ENCODE peak calls at places on chromosomes 3 and 15, in seven cellular contexts. V is NCI-H1092; D is stimulated activated CD8-positive, alpha-beta memory T cell treated with anti-CD3 and anti-CD28 coated beads, Interleukin-4, amount 100 ng/mL, for 48 hours; Z is CD4-positive, CD25-positive, alpha-beta regulatory T cell; P is uterus; O is stimulated activated CD4-positive, alpha-beta T cell treated with anti-CD3 and anti-CD28 coated beads, Interleukin-1b, Interleukin-23, amount 100 ng/mL, for 24 hours; L is occipital lobe. F is an unnamed sample.

GRCh38 chr3:62992520-62992919 is 117.3 kb upstream of the CADPS start:
- DNase-seq in V (no peak), D (no peak), Z (no peak), P (no peak), O (no peak), L (no peak), F (no peak)

GRCh38 chr15:81002254-81003022 is 1.7 kb downstream of the TLNRD1 start:
- DNase-seq in V (no peak), D (no peak), Z (no peak), P (no peak), O (no peak), L (no peak), F (no peak)

GRCh38 chr3:65785065-65785645 is 253.6 kb downstream of the MAGI1 start:
- DNase-seq in V (peak; percentile 5), D (no peak), Z (no peak), P (no peak), O (no peak), L (no peak), F (peak; percentile 7)

GRCh38 chr3:63689285-63689684 is 36.8 kb downstream of the SNTN start:
- DNase-seq in V (no peak), D (no peak), Z (no peak), P (no peak), O (no peak), L (no peak), F (no peak)

GRCh38 chr3:141202682-141203081 is 28.9 kb upstream of the PXYLP1 start:
- DNase-seq in V (no peak), D (no peak), Z (no peak), P (no peak), O (no peak), L (no peak), F (no peak)

GRCh38 chr3:112770026-112770626 is 76.5 kb downstream of the CD200R1L start:
- DNase-seq in V (no peak), D (peak; percentile 71), Z (no peak), P (no peak), O (peak; percentile 20), L (no peak), F (no peak)

GRCh38 chr3:120496278-120496975 is 45.6 kb upstream of the FSTL1 start:
- DNase-seq in V (no peak), D (no peak), Z (no peak), P (no peak), O (no peak), L (no peak), F (no peak)

GRCh38 chr15:55007561-55007960 is 189.2 kb downstream of the RSL24D1 start:
- DNase-seq in V (no peak), D (no peak), Z (no peak), P (no peak), O (no peak), L (no peak), F (peak; percentile 64)

GRCh38 chr15:66798426-66799061 is 96.5 kb downstream of the SMAD6 start:
- DNase-seq in V (no peak), D (no peak), Z (no peak), P (no peak), O (no peak), L (no peak), F (no peak)

GRCh38 chr15:78012643-78013077 is 64.9 kb downstream of the TBC1D2B start:
- DNase-seq in V (no peak), D (no peak), Z (no peak), P (no peak), O (no peak), L (no peak), F (no peak)

GRCh38 chr3:124558898-124559649 is 171.2 kb upstream of the UMPS start:
- DNase-seq in V (peak; percentile 58), D (no peak), Z (no peak), P (peak; percentile 78), O (no peak), L (peak; percentile 74), F (no peak)

GRCh38 chr15:76336254-76337046 is at the start of gene ISL2:
- DNase-seq in V (no peak), D (peak; percentile 91), Z (peak; percentile 35), P (no peak), O (no peak), L (peak; percentile 58), F (no peak)

F was measured in immature natural killer cell.